ENCODE peak calls at places on chromosomes 12 and 14, in six cellular contexts. B is immature natural killer cell; Z is prostate gland; S is ACHN; G is uterus; P is stimulated activated CD4-positive, alpha-beta T cell treated with anti-CD3 and anti-CD28 coated beads, Interleukin-4, amount 100 ng/mL, for 48 hours. Q is an unnamed sample.

GRCh38 chr12:66804555-66804954 is 125.7 kb upstream of the GRIP1 start:
- DNase-seq in B (no peak), Z (no peak), S (no peak), G (no peak), P (no peak), Q (peak; percentile 96)

GRCh38 chr12:9646794-9647622 is 22.5 kb upstream of the CLEC2D start:
- DNase-seq in B (peak; percentile 21), Z (no peak), S (peak; percentile 27), G (no peak), P (no peak), Q (no peak)

GRCh38 chr12:12992418-12993175 is 7.5 kb downstream of the HEBP1 start:
- DNase-seq in B (no peak), Z (no peak), S (peak; percentile 83), G (peak; percentile 32), P (no peak), Q (no peak)

GRCh38 chr14:90429764-90430163 is 32.9 kb downstream of the CALM1 start:
- DNase-seq in B (no peak), Z (no peak), S (no peak), G (no peak), P (no peak), Q (peak; percentile 74)

GRCh38 chr14:100533647-100534485 is 53.4 kb downstream of the BEGAIN start:
- DNase-seq in B (no peak), Z (peak; percentile 3), S (no peak), G (peak; percentile 31), P (no peak), Q (no peak)

GRCh38 chr12:4069046-4070010 is 196.1 kb upstream of the PARP11 start:
- DNase-seq in B (no peak), Z (no peak), S (no peak), G (no peak), P (no peak), Q (no peak)

GRCh38 chr12:93982847-93983315 is 165.5 kb upstream of the PLXNC1 start:
- DNase-seq in B (no peak), Z (no peak), S (no peak), G (no peak), P (no peak), Q (peak; percentile 61)

GRCh38 chr12:120498870-120499515 is 3.1 kb downstream of the DYNLL1 start:
- DNase-seq in B (no peak), Z (no peak), S (no peak), G (no peak), P (no peak), Q (no peak)

GRCh38 chr14:90616313-90616712 is 199.9 kb downstream of the TTC7B start:
- DNase-seq in B (no peak), Z (no peak), S (no peak), G (no peak), P (no peak), Q (no peak)

GRCh38 chr14:99775351-99775750 is 17.9 kb upstream of the EML1 start:
- DNase-seq in B (no peak), Z (no peak), S (no peak), G (no peak), P (no peak), Q (no peak)

GRCh38 chr14:37900582-37900981 is 305.2 kb downstream of the TTC6 start:
- DNase-seq in B (no peak), Z (no peak), S (no peak), G (no peak), P (no peak), Q (no peak)

GRCh38 chr12:74394647-74395046 is 143.0 kb upstream of the ATXN7L3B start:
- DNase-seq in B (no peak), Z (no peak), S (no peak), G (no peak), P (no peak), Q (no peak)

GRCh38 chr14:95250936-95251335 is 68.8 kb downstream of the CLMN start:
- DNase-seq in B (no peak), Z (no peak), S (no peak), G (no peak), P (no peak), Q (no peak)

GRCh38 chr14:94801225-94801624 is 31.3 kb upstream of the GSC start:
- DNase-seq in B (no peak), Z (no peak), S (no peak), G (no peak), P (no peak), Q (no peak)

GRCh38 chr14:34872822-34873590 is 2.2 kb downstream of the BAZ1A start:
- DNase-seq in B (no peak), Z (peak; percentile 66), S (peak; percentile 25), G (no peak), P (no peak), Q (peak; percentile 98)

GRCh38 chr12:128661216-128661550 is 162.6 kb downstream of the SLC15A4 start:
- DNase-seq in B (no peak), Z (no peak), S (no peak), G (peak; percentile 29), P (no peak), Q (no peak)

GRCh38 chr14:51295666-51296263 is 55.7 kb downstream of the TMX1 start:
- DNase-seq in B (no peak), Z (no peak), S (no peak), G (no peak), P (no peak), Q (no peak)

GRCh38 chr12:4603946-4604345 is 41.9 kb downstream of the DYRK4 start:
- DNase-seq in B (no peak), Z (no peak), S (no peak), G (no peak), P (no peak), Q (no peak)

GRCh38 chr14:79466938-79467527 is 744.3 kb downstream of the DIO2 start:
- DNase-seq in B (no peak), Z (no peak), S (no peak), G (no peak), P (no peak), Q (peak; percentile 83)